ENCODE peak calls at places on chromosomes 11 and 22, in five cellular contexts. One of them, this sample, is unnamed. For H3K4me1 and H3K9me3, the result is how much of the 10 kb centered on the place peaks cover.

GRCh38 chr11:120199613-120200012 is 11.2 kb upstream of the OAF start:
- DNase-seq in K562: no peak
- DNase-seq in iPS DF 6.9: no peak
- DNase-seq in IMR-90: no peak
- DNase-seq in heart left ventricle: no peak
- DNase-seq in this sample: no peak

GRCh38 chr11:88087281-88087680 is 88.0 kb downstream of the RAB38 start:
- DNase-seq in heart left ventricle: no peak
- DNase-seq in IMR-90: no peak
- DNase-seq in iPS DF 6.9: no peak
- DNase-seq in K562: no peak
- DNase-seq in this sample: no peak

GRCh38 chr22:23225724-23226496 is 45.6 kb downstream of the BCR start:
- DNase-seq in K562: peak
- DNase-seq in iPS DF 6.9: no peak
- DNase-seq in IMR-90: no peak
- DNase-seq in heart left ventricle: peak
- DNase-seq in this sample: no peak

GRCh38 chr11:59208956-59209355 is 3.8 kb downstream of the MPEG1 start:
- DNase-seq in heart left ventricle: no peak
- DNase-seq in iPS DF 6.9: no peak
- DNase-seq in IMR-90: peak
- DNase-seq in K562: no peak
- DNase-seq in this sample: no peak

GRCh38 chr11:88689548-88690240 is 352.2 kb upstream of the CTSC start:
- DNase-seq in heart left ventricle: no peak
- DNase-seq in IMR-90: no peak
- DNase-seq in iPS DF 6.9: no peak
- DNase-seq in K562: no peak
- DNase-seq in this sample: no peak

GRCh38 chr22:19932367-19933206 is 9.0 kb upstream of the COMT start:
- DNase-seq in IMR-90: no peak
- DNase-seq in K562: no peak
- DNase-seq in heart left ventricle: no peak
- DNase-seq in iPS DF 6.9: no peak
- DNase-seq in this sample: no peak

GRCh38 chr11:2437516-2437915 is 6.8 kb downstream of the TRPM5 start:
- DNase-seq in K562: no peak
- DNase-seq in IMR-90: no peak
- DNase-seq in iPS DF 6.9: no peak
- DNase-seq in heart left ventricle: no peak
- DNase-seq in this sample: no peak

GRCh38 chr11:110123003-110123402 is 29.8 kb downstream of the ZC3H12C start:
- DNase-seq in IMR-90: peak
- DNase-seq in K562: no peak
- DNase-seq in iPS DF 6.9: no peak
- DNase-seq in heart left ventricle: no peak
- DNase-seq in this sample: no peak

GRCh38 chr22:19517919-19518567 is 6.2 kb downstream of the CLDN5 start:
- DNase-seq in iPS DF 6.9: no peak
- DNase-seq in heart left ventricle: no peak
- DNase-seq in IMR-90: no peak
- DNase-seq in K562: no peak
- DNase-seq in this sample: no peak

GRCh38 chr11:132187814-132188213 is 817.4 kb downstream of the NTM start:
- DNase-seq in iPS DF 6.9: no peak
- DNase-seq in heart left ventricle: no peak
- DNase-seq in IMR-90: peak
- DNase-seq in K562: no peak
- DNase-seq in this sample: no peak

GRCh38 chr22:25380141-25380747 is 160.8 kb downstream of the CRYBB2 start:
- DNase-seq in heart left ventricle: no peak
- DNase-seq in IMR-90: no peak
- DNase-seq in iPS DF 6.9: no peak
- DNase-seq in K562: no peak
- DNase-seq in this sample: no peak

GRCh38 chr11:64372802-64373597 is 14.0 kb downstream of the RPS6KA4 start:
- DNase-seq in iPS DF 6.9: no peak
- DNase-seq in heart left ventricle: no peak
- DNase-seq in IMR-90: no peak
- DNase-seq in K562: peak
- DNase-seq in this sample: no peak

GRCh38 chr11:66617148-66617814 is 851 bp downstream of the RBM14 start:
- DNase-seq in heart left ventricle: peak
- DNase-seq in iPS DF 6.9: no peak
- DNase-seq in K562: no peak
- DNase-seq in IMR-90: no peak
- DNase-seq in this sample: no peak

GRCh38 chr22:23392420-23393121 is 187.5 kb downstream of the IGLL1 start:
- DNase-seq in heart left ventricle: no peak
- DNase-seq in K562: no peak
- DNase-seq in IMR-90: no peak
- DNase-seq in iPS DF 6.9: no peak
- DNase-seq in this sample: no peak

GRCh38 chr11:111942826-111943225 is 5.7 kb downstream of the DIXDC1 start:
- DNase-seq in IMR-90: peak
- DNase-seq in heart left ventricle: no peak
- DNase-seq in iPS DF 6.9: no peak
- DNase-seq in K562: no peak
- DNase-seq in this sample: no peak

GRCh38 chr22:24089951-24090350 is 78.8 kb downstream of the CABIN1 start:
- DNase-seq in IMR-90: no peak
- DNase-seq in iPS DF 6.9: no peak
- DNase-seq in K562: no peak
- DNase-seq in heart left ventricle: peak
- DNase-seq in this sample: no peak

DNA sequence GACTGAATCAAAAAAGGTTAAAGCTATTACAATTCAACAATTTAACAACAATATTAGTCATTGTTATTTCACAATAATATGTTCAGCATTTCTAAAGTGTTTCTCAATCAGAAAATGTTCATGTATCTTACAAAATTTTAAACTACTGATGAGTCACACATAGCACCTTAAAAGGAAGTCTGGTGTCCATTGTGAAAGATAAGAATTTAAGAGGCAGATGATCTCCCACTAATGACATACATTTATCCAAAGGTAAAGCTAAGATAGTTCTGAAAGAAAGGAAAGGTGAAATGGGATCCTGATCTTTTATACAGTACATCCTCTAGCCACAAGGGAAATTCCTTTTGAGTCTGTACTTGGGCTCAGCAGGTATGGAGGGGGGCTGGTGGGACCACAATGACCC is 79.6 kb downstream of the MAML2 start:
- DNase-seq in heart left ventricle: no peak
- DNase-seq in K562: no peak
- DNase-seq in iPS DF 6.9: no peak
- DNase-seq in IMR-90: peak
- DNase-seq in this sample: no peak
- H3K4me1 ChIP-seq in heart left ventricle: half or more
- H3K4me1 ChIP-seq in K562: under half
- H3K4me1 ChIP-seq in iPS DF 6.9: under half
- H3K4me1 ChIP-seq in IMR-90: under half
- H3K4me1 ChIP-seq in this sample: under half

DNA sequence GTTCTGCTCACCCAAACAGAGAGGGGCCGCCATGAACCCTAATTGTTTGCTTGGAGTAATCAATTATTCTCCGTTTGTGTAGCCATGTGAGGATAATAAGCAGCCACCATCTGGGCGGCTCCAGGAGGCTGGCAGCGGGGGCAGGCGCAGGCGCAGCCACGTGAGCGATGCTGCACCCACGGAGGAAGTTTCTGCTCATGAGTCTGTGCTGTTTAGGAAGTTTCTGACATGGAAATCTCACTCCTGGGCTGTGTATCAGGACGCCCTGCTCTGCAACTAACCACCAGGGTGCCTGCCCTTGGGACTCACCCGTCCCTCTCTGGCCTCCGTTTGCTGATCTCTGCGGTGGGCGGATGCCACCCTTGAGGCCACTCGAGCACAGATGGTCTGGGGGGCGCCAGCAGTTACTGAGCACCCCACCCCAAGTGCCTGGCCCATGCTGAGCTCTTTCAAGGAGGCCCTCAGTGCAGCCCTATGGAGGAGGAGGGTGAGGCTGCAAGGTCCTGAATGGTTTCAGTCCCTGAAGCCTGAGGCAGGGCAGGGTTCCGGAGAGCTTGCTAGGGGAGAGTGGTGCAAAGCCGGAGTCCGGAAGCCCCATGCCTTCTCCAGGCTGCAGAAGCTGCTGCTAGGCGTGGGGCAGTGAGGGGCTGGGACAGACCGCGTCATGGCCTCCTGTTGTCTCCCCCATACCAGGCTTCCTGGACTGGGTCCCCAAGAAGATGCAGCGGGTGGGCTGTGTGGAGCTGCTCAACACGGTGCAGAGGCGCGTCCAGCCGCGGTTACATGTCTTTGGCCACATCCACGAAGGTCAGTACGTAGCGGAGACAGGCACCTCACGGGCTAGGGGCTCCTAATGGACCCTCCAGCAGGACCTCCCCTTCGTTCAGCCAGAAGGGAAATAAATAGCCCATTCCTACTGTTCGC is 90.4 kb downstream of the MPPED1 start:
- DNase-seq in heart left ventricle: no peak
- DNase-seq in iPS DF 6.9: no peak
- DNase-seq in K562: no peak
- DNase-seq in IMR-90: no peak
- DNase-seq in this sample: no peak
- H3K9me3 ChIP-seq in heart left ventricle: under half
- H3K9me3 ChIP-seq in iPS DF 6.9: under half
- H3K9me3 ChIP-seq in K562: under half
- H3K9me3 ChIP-seq in IMR-90: under half
- H3K9me3 ChIP-seq in this sample: under half

DNA sequence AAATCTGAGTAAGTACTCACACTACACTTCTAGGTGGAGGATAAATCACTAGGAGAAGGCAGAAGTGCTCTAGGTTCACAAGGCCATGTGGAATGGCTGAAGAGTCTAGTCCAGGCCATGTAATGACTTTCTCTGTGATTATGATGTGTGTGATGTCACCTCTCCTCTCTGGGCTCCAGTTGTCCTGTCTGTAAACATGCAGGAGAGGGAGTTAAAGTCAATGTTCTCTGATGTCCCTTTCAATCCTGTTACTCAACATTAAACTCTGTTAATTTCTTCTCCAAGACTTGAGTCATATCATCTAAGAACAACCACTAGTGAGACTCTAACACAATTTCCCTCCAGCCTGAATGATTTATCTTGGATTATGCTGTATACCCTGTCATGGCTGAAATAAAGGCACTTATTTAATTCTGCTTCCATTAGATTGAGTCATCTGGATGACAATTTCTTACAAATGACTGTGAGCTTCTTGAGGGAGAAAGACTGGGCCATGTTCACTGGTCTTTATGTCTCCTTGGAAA is 192.8 kb upstream of the NARS2 start:
- DNase-seq in heart left ventricle: no peak
- DNase-seq in IMR-90: peak
- DNase-seq in K562: no peak
- DNase-seq in iPS DF 6.9: no peak
- DNase-seq in this sample: no peak
- H3K4me1 ChIP-seq in heart left ventricle: under half
- H3K4me1 ChIP-seq in IMR-90: under half
- H3K4me1 ChIP-seq in K562: under half
- H3K4me1 ChIP-seq in iPS DF 6.9: under half
- H3K4me1 ChIP-seq in this sample: under half

GRCh38 chr22:48683640-48684039 is 1144.0 kb downstream of the BRD1 start:
- DNase-seq in iPS DF 6.9: no peak
- DNase-seq in K562: no peak
- DNase-seq in heart left ventricle: no peak
- DNase-seq in IMR-90: no peak
- DNase-seq in this sample: no peak
- H3K9me3 ChIP-seq in iPS DF 6.9: under half
- H3K9me3 ChIP-seq in K562: under half
- H3K9me3 ChIP-seq in heart left ventricle: under half
- H3K9me3 ChIP-seq in IMR-90: under half
- H3K9me3 ChIP-seq in this sample: under half